ENCODE peak calls at places on chromosomes 7 and 10, in ten cellular contexts. S is brain microvascular endothelial cell, B is body of pancreas, I is Daoy, T is HTR-8/SVneo, L is RWPE1, D is GM12865, Y is lung, E is occipital lobe, G is NCI-H774. U is an unnamed sample.

GRCh38 chr7:74027124-74027682 is 770 bp upstream of the ELN start:
- DNase-seq in S (no peak), D (no peak), I (no peak), L (no peak), T (no peak), Y (no peak), E (no peak), B (peak; percentile 26), G (no peak), U (no peak)

GRCh38 chr7:36900988-36901710 is 176.9 kb upstream of the AOAH start:
- DNase-seq in G (no peak), Y (no peak), D (no peak), L (no peak), B (no peak), T (no peak), E (no peak), I (no peak), S (no peak), U (no peak)

GRCh38 chr10:15325243-15326002 is 45.7 kb downstream of the FAM171A1 start:
- DNase-seq in Y (no peak), E (no peak), I (peak; percentile 85), L (peak; percentile 74), G (no peak), D (no peak), S (peak; percentile 81), T (peak; percentile 69), B (no peak), U (no peak)

GRCh38 chr10:119452396-119452795 is 90.1 kb downstream of the RGS10 start:
- DNase-seq in Y (no peak), E (no peak), S (no peak), L (no peak), B (no peak), I (no peak), D (no peak), T (no peak), G (no peak), U (no peak)

GRCh38 chr7:75617634-75618234 is 121.0 kb downstream of the HIP1 start:
- DNase-seq in Y (peak; percentile 90), I (peak; percentile 50), G (no peak), D (peak; percentile 70), B (peak; percentile 31), L (no peak), T (no peak), S (no peak), E (peak; percentile 32), U (no peak)

GRCh38 chr7:39336457-39336856 is 229.7 kb upstream of the YAE1 start:
- DNase-seq in Y (no peak), S (peak; percentile 56), B (no peak), G (no peak), L (peak; percentile 31), E (no peak), T (no peak), I (peak; percentile 62), D (no peak), U (no peak)

GRCh38 chr10:2839081-2839725 is 228.1 kb upstream of the PFKP start:
- DNase-seq in B (peak; percentile 62), Y (peak; percentile 42), D (peak; percentile 26), G (peak; percentile 49), I (peak; percentile 59), S (no peak), L (peak; percentile 28), T (peak; percentile 9), E (no peak), U (no peak)

GRCh38 chr10:75429159-75429827 is 2.1 kb upstream of the LRMDA start:
- DNase-seq in L (no peak), I (peak; percentile 50), S (no peak), D (no peak), T (no peak), G (no peak), Y (no peak), B (peak; percentile 23), E (no peak), U (no peak)

GRCh38 chr10:71766717-71767419 is 6.5 kb downstream of the VSIR start:
- DNase-seq in T (peak; percentile 88), B (peak; percentile 45), G (no peak), L (peak; percentile 94), Y (peak; percentile 82), E (no peak), D (peak; percentile 66), I (peak; percentile 87), S (peak; percentile 95), U (no peak)

GRCh38 chr7:39259391-39260003 is 281.8 kb downstream of the POU6F2 start:
- DNase-seq in I (no peak), G (no peak), T (no peak), S (no peak), L (no peak), Y (no peak), B (no peak), D (no peak), E (no peak), U (no peak)

GRCh38 chr10:12388671-12389070 is 39.3 kb downstream of the CAMK1D start:
- DNase-seq in D (no peak), B (no peak), G (no peak), E (no peak), Y (no peak), L (no peak), T (no peak), I (no peak), S (no peak), U (peak; percentile 5)

GRCh38 chr10:20911626-20912025 is 14.5 kb upstream of the NEBL start:
- DNase-seq in E (no peak), B (no peak), L (no peak), T (no peak), S (no peak), D (no peak), Y (no peak), I (no peak), G (no peak), U (no peak)